ENCODE peak calls at places on chromosome 21, in six cellular contexts. H is breast epithelium, U is left ventricle myocardium inferior, X is BE2C, L is DND-41, K is esophagus muscularis mucosa. J is an unnamed sample.

GRCh38 chr21:46128983-46129571 is 26.3 kb downstream of the FTCD start:
- DNase-seq in H (no peak), U (peak; percentile 25), X (no peak), L (no peak), K (no peak), J (no peak)

GRCh38 chr21:44653656-44654575 is 543 bp downstream of the KRTAP12-4 start:
- DNase-seq in H (no peak), U (no peak), X (no peak), L (no peak), K (peak; percentile 79), J (no peak)

GRCh38 chr21:45019076-45019886 is 55.1 kb upstream of the ADARB1 start:
- DNase-seq in H (no peak), U (peak; percentile 29), X (peak; percentile 9), L (no peak), K (no peak), J (no peak)

GRCh38 chr21:28410264-28410663 is 582.4 kb downstream of the LTN1 start:
- DNase-seq in H (no peak), U (no peak), X (no peak), L (no peak), K (no peak), J (no peak)

GRCh38 chr21:14573244-14573643 is 27.1 kb upstream of the SAMSN1 start:
- DNase-seq in H (no peak), U (no peak), X (no peak), L (no peak), K (no peak), J (no peak)

GRCh38 chr21:46098303-46099141 is 610 bp downstream of the COL6A2 start:
- DNase-seq in H (peak; percentile 50), U (peak; percentile 34), X (no peak), L (no peak), K (peak; percentile 66), J (no peak)

GRCh38 chr21:44419679-44420078 is 35.6 kb upstream of the LRRC3 start:
- DNase-seq in H (peak; percentile 5), U (peak; percentile 6), X (no peak), L (no peak), K (no peak), J (no peak)

GRCh38 chr21:44425895-44426662 is 29.2 kb upstream of the LRRC3 start:
- DNase-seq in H (peak; percentile 37), U (peak; percentile 7), X (no peak), L (no peak), K (no peak), J (no peak)

GRCh38 chr21:42081138-42081537 is 10.0 kb downstream of the UMODL1 start:
- DNase-seq in H (no peak), U (no peak), X (no peak), L (no peak), K (no peak), J (no peak)

GRCh38 chr21:17819878-17820232 is 699 bp upstream of the C21orf91 start:
- DNase-seq in H (no peak), U (no peak), X (no peak), L (no peak), K (no peak), J (peak; percentile 87)

GRCh38 chr21:14058566-14058965 is 152.2 kb downstream of the LIPI start:
- DNase-seq in H (no peak), U (no peak), X (no peak), L (no peak), K (no peak), J (no peak)

GRCh38 chr21:17334478-17334877 is 178.4 kb upstream of the CXADR start:
- DNase-seq in H (no peak), U (no peak), X (peak; percentile 66), L (no peak), K (no peak), J (no peak)

GRCh38 chr21:36079010-36079649 is 9.3 kb downstream of the CBR1 start:
- DNase-seq in H (no peak), U (no peak), X (no peak), L (no peak), K (no peak), J (no peak)

GRCh38 chr21:32994305-32994704 is 31.4 kb upstream of the OLIG2 start:
- DNase-seq in H (no peak), U (no peak), X (no peak), L (no peak), K (no peak), J (peak; percentile 18)

GRCh38 chr21:42988234-42988965 is 14.0 kb downstream of the PKNOX1 start:
- DNase-seq in H (no peak), U (no peak), X (no peak), L (no peak), K (no peak), J (no peak)

GRCh38 chr21:38277501-38278111 is 20.8 kb downstream of the KCNJ15 start:
- DNase-seq in H (no peak), U (no peak), X (no peak), L (no peak), K (no peak), J (no peak)

GRCh38 chr21:45592208-45592619 is 50.0 kb upstream of the SLC19A1 start:
- DNase-seq in H (peak; percentile 34), U (no peak), X (no peak), L (peak; percentile 49), K (no peak), J (peak; percentile 17)

GRCh38 chr21:45323487-45324380 is 36.0 kb upstream of the POFUT2 start:
- DNase-seq in H (no peak), U (peak; percentile 11), X (peak; percentile 22), L (no peak), K (no peak), J (no peak)

GRCh38 chr21:43794311-43794710 is 4.9 kb downstream of the RRP1 start:
- DNase-seq in H (no peak), U (no peak), X (no peak), L (no peak), K (no peak), J (no peak)

GRCh38 chr21:21622460-21623234 is 624.4 kb downstream of the NCAM2 start:
- DNase-seq in H (no peak), U (no peak), X (no peak), L (no peak), K (no peak), J (no peak)

GRCh38 chr21:45357436-45358260 is 47.3 kb upstream of the COL18A1 start:
- DNase-seq in H (no peak), U (peak; percentile 73), X (no peak), L (no peak), K (no peak), J (no peak)

GRCh38 chr21:23936991-23937390 is 1670.3 kb downstream of the MRPL39 start:
- DNase-seq in H (no peak), U (no peak), X (no peak), L (no peak), K (no peak), J (no peak)

GRCh38 chr21:43332872-43333300 is 94.0 kb downstream of the SIK1 start:
- DNase-seq in H (no peak), U (no peak), X (no peak), L (no peak), K (no peak), J (no peak)

GRCh38 chr21:43315244-43316137 is 111.4 kb downstream of the SIK1 start:
- DNase-seq in H (no peak), U (no peak), X (no peak), L (peak; percentile 16), K (no peak), J (peak; percentile 29)

GRCh38 chr21:42404534-42404933 is 832 bp downstream of the UBASH3A start:
- DNase-seq in H (no peak), U (no peak), X (no peak), L (peak; percentile 63), K (no peak), J (no peak)

GRCh38 chr21:16588433-16588860 is 858.7 kb downstream of the USP25 start:
- DNase-seq in H (peak; percentile 58), U (peak; percentile 46), X (peak; percentile 91), L (no peak), K (no peak), J (no peak)

GRCh38 chr21:8992731-8993174 is 1528.6 kb upstream of the TPTE start:
- DNase-seq in H (no peak), U (no peak), X (peak; percentile 78), L (no peak), K (peak; percentile 96), J (no peak)

GRCh38 chr21:43866659-43867331 is 1.8 kb downstream of the AGPAT3 start:
- DNase-seq in H (no peak), U (no peak), X (no peak), L (no peak), K (no peak), J (no peak)

GRCh38 chr21:45541221-45542039 is 810 bp downstream of the SLC19A1 start:
- DNase-seq in H (peak; percentile 81), U (peak; percentile 80), X (peak; percentile 76), L (peak; percentile 88), K (no peak), J (peak; percentile 68)

GRCh38 chr21:44702111-44702972 is 5.4 kb downstream of the KRTAP10-12 start:
- DNase-seq in H (no peak), U (no peak), X (no peak), L (no peak), K (peak; percentile 74), J (no peak)

GRCh38 chr21:16084776-16085364 is 355.1 kb downstream of the USP25 start:
- DNase-seq in H (no peak), U (peak; percentile 46), X (no peak), L (no peak), K (no peak), J (no peak)

DNA sequence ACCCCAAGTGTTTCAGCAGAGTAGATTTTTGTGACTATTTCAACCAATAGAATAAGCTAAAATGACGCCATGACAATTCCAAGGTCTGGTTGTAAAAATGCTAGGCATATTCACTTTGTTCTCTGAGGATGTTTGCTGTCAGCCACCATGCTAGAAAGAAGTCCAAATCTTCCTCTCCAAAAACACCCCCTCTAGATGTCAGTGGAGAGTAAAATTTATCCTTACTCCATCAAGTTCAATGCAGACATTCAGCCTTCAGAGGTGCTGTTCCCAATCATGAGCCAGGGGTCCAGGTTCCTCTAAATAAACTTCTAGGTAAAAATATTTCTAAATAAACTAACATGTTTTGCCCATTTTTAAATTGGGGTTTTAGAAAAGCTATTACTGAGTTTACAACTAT is 395.4 kb upstream of the ADAMTS5 start:
- DNase-seq in H (no peak), U (no peak), X (no peak), L (no peak), K (no peak), J (no peak)
- TF ChIP-seq CTCF in H (no peak), U (peak; percentile 59), X (peak; percentile 57), L (no peak), K (no peak), J (no peak)

DNA sequence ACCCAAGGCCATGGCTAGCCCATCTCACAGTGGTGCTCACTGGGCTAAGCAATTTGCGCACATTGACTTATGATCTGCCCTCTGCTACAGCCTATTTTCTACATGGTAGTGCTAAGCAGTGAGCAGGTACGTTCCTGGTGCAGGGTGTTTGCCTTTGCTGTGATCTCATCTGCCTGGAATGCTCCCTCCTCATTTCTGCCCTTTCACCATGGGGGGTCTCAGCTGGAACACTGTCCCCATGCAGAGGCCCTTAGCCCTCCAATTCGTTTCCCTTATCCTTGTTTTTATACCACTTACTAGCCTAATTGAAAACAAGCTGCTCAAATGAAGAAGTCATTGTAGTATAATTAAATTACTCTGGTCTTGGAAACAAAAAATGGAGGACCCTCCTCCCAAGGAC is 2.0 kb upstream of the B3GALT5 start:
- DNase-seq in H (no peak), U (no peak), X (no peak), L (no peak), K (peak; percentile 55), J (no peak)
- H3K4me3 ChIP-seq in H (no peak overlapping the region), U (no peak overlapping the region), X (no peak overlapping the region), L (no peak overlapping the region), K (no peak overlapping the region), J (no peak overlapping the region)

GRCh38 chr21:31730687-31731111 is 1.2 kb downstream of the SCAF4 start:
- DNase-seq in H (no peak), U (no peak), X (no peak), L (peak; percentile 17), K (no peak), J (peak; percentile 19)
- H3K4me1 ChIP-seq in H (peaks cover 6% of the 10 kb centered on the region), U (peaks cover 73% of the 10 kb centered on the region), X (peaks cover 15% of the 10 kb centered on the region), L (peaks cover 57% of the 10 kb centered on the region), K (peaks cover 57% of the 10 kb centered on the region), J (peaks cover 51% of the 10 kb centered on the region)

GRCh38 chr21:34367320-34367935 is 3.6 kb downstream of the KCNE2 start:
- DNase-seq in H (no peak), U (no peak), X (peak; percentile 63), L (peak; percentile 57), K (no peak), J (peak; percentile 63)
- TF ChIP-seq CTCF in H (peak; percentile 74), U (peak; percentile 73), X (peak; percentile 85), L (peak; percentile 85), K (peak; percentile 66), J (peak; percentile 86)

J was measured in OCI-LY7.